ENCODE peak calls at places on chromosome 22, in ten cellular contexts. W is AG09319, C is epithelial cell of proximal tubule, S is mucosa of descending colon, I is heart left ventricle, J is H1, U is natural killer cell, G is BE2C, F is GM12865, L is H9. N is an unnamed sample.
A peak's percentile ranks its signal among the peaks of the same experiment; 100 is the strongest.

GRCh38 chr22:22579869-22580604 is 21.0 kb upstream of the PRAME start:
- DNase-seq in W (no peak), C (no peak), S (no peak), I (no peak), J (no peak), U (no peak), G (no peak), F (no peak), L (no peak), N (no peak)

GRCh38 chr22:45083659-45084305 is 74.0 kb upstream of the PHF21B start:
- DNase-seq in W (no peak), C (peak; percentile 12), S (no peak), I (no peak), J (no peak), U (no peak), G (no peak), F (no peak), L (no peak), N (no peak)

GRCh38 chr22:20805972-20806471 is 32.1 kb downstream of the SERPIND1 start:
- DNase-seq in W (no peak), C (no peak), S (no peak), I (no peak), J (no peak), U (no peak), G (no peak), F (no peak), L (no peak), N (no peak)

GRCh38 chr22:47168900-47169800 is 406.7 kb downstream of the TBC1D22A start:
- DNase-seq in W (no peak), C (no peak), S (peak; percentile 17), I (peak; percentile 2), J (peak; percentile 25), U (no peak), G (peak; percentile 54), F (no peak), L (peak; percentile 62), N (peak; percentile 10)

GRCh38 chr22:48746789-48747425 is 1080.8 kb downstream of the BRD1 start:
- DNase-seq in W (no peak), C (no peak), S (no peak), I (peak; percentile 1), J (no peak), U (no peak), G (no peak), F (no peak), L (no peak), N (peak; percentile 5)

GRCh38 chr22:17580461-17581031 is 17.2 kb downstream of the SLC25A18 start:
- DNase-seq in W (no peak), C (no peak), S (no peak), I (no peak), J (no peak), U (no peak), G (no peak), F (no peak), L (peak; percentile 69), N (no peak)

GRCh38 chr22:45881524-45881875 is 95.5 kb downstream of the WNT7B start:
- DNase-seq in W (no peak), C (no peak), S (no peak), I (no peak), J (no peak), U (no peak), G (no peak), F (no peak), L (no peak), N (no peak)

GRCh38 chr22:29319072-29319471 is 3.6 kb upstream of the RASL10A start:
- DNase-seq in W (no peak), C (no peak), S (no peak), I (no peak), J (no peak), U (no peak), G (no peak), F (no peak), L (no peak), N (no peak)

GRCh38 chr22:49705216-49705600 is 122.5 kb downstream of the BRD1 start:
- DNase-seq in W (no peak), C (no peak), S (no peak), I (no peak), J (no peak), U (no peak), G (no peak), F (no peak), L (no peak), N (no peak)

GRCh38 chr22:43031617-43032016 is 16.7 kb upstream of the PACSIN2 start:
- DNase-seq in W (no peak), C (no peak), S (no peak), I (no peak), J (no peak), U (no peak), G (no peak), F (no peak), L (no peak), N (no peak)

GRCh38 chr22:49995059-49995412 is 17.5 kb downstream of the IL17REL start:
- DNase-seq in W (no peak), C (no peak), S (no peak), I (no peak), J (no peak), U (no peak), G (no peak), F (no peak), L (no peak), N (no peak)

GRCh38 chr22:39999144-39999757 is 4.5 kb downstream of the FAM83F start:
- DNase-seq in W (no peak), C (peak; percentile 79), S (peak; percentile 76), I (no peak), J (no peak), U (no peak), G (no peak), F (peak; percentile 39), L (no peak), N (no peak)
- TF ChIP-seq CTCF in W (no peak), C (peak; percentile 32), S (no peak), I (no peak), J (no peak), U (no peak), G (no peak), F (peak; percentile 17), L (no peak), N (no peak)

DNA sequence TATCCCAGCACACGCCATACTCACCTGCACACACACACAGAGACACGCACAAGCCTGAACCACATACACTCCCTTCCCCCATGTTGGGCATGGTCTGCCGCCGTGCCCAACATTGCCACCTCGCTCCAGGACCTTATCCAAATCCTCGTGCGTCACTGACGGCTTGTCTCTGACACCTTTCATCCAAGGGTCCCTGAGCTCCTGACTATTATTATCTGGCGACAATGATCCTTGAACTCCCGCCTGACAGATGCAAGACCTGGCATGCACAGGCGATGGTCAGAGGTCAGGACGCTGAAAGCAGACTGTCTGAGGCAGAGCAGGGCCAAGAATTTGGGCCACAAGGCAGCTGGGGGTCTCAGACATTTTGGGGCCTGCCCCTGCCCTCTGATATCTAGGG is 4.2 kb downstream of the MB start:
- DNase-seq in W (no peak), C (no peak), S (no peak), I (peak; percentile 74), J (no peak), U (no peak), G (no peak), F (no peak), L (no peak), N (no peak)
- TF ChIP-seq CTCF in W (no peak), C (no peak), S (no peak), I (no peak), J (no peak), U (no peak), G (no peak), F (no peak), L (no peak), N (no peak)

GRCh38 chr22:41576877-41577276 is 12.8 kb downstream of the PMM1 start:
- DNase-seq in W (no peak), C (no peak), S (peak; percentile 52), I (peak; percentile 57), J (no peak), U (no peak), G (peak; percentile 84), F (peak; percentile 64), L (peak; percentile 89), N (no peak)
- TF ChIP-seq CTCF in W (peak; percentile 44), C (peak; percentile 84), S (no peak), I (peak; percentile 64), J (peak; percentile 98), U (no peak), G (peak; percentile 94), F (peak; percentile 58), L (peak; percentile 91), N (no peak)

GRCh38 chr22:32355760-32356159 is 1.9 kb upstream of the RFPL3 start:
- DNase-seq in W (no peak), C (no peak), S (no peak), I (no peak), J (no peak), U (no peak), G (no peak), F (no peak), L (no peak), N (no peak)
- TF ChIP-seq CTCF in W (no peak), C (peak; percentile 62), S (no peak), I (no peak), J (peak; percentile 32), U (no peak), G (no peak), F (no peak), L (peak; percentile 52), N (no peak)